ENCODE peak calls at places on chromosomes 13 and 19, in ten cellular contexts. One of them, this sample, is unnamed.

GRCh38 chr13:50085063-50085462 is 69.8 kb downstream of the KCNRG start:
- DNase-seq in AG09309: no peak
- DNase-seq in activated CD8-positive, alpha-beta memory T cell treated with anti-CD3 and anti-CD28 coated beads, Interleukin-2, amount 50 U/mL, for 4 hours: no peak
- DNase-seq in stimulated activated CD4-positive, alpha-beta T cell treated with anti-CD3 and anti-CD28 coated beads, Interleukin-12 subunit alpha, Interleukin-12 subunit beta, amount 100 ng/mL, for 24 hours: no peak
- DNase-seq in posterior cingulate gyrus: no peak
- DNase-seq in GM06990: no peak
- DNase-seq in amygdala: no peak
- DNase-seq in hippocampal formation: peak; percentile 58
- DNase-seq in CD4-positive, CD25-positive, alpha-beta regulatory T cell: peak; percentile 27
- DNase-seq in ovary: no peak
- DNase-seq in this sample: no peak

GRCh38 chr13:24038405-24038804 is 122.1 kb upstream of the SPATA13 start:
- DNase-seq in AG09309: no peak
- DNase-seq in activated CD8-positive, alpha-beta memory T cell treated with anti-CD3 and anti-CD28 coated beads, Interleukin-2, amount 50 U/mL, for 4 hours: no peak
- DNase-seq in stimulated activated CD4-positive, alpha-beta T cell treated with anti-CD3 and anti-CD28 coated beads, Interleukin-12 subunit alpha, Interleukin-12 subunit beta, amount 100 ng/mL, for 24 hours: no peak
- DNase-seq in posterior cingulate gyrus: no peak
- DNase-seq in GM06990: no peak
- DNase-seq in amygdala: no peak
- DNase-seq in hippocampal formation: no peak
- DNase-seq in CD4-positive, CD25-positive, alpha-beta regulatory T cell: no peak
- DNase-seq in ovary: no peak
- DNase-seq in this sample: peak; percentile 38

GRCh38 chr19:19552811-19553210 is 14.7 kb downstream of the CILP2 start:
- DNase-seq in AG09309: no peak
- DNase-seq in activated CD8-positive, alpha-beta memory T cell treated with anti-CD3 and anti-CD28 coated beads, Interleukin-2, amount 50 U/mL, for 4 hours: no peak
- DNase-seq in stimulated activated CD4-positive, alpha-beta T cell treated with anti-CD3 and anti-CD28 coated beads, Interleukin-12 subunit alpha, Interleukin-12 subunit beta, amount 100 ng/mL, for 24 hours: no peak
- DNase-seq in posterior cingulate gyrus: no peak
- DNase-seq in GM06990: no peak
- DNase-seq in amygdala: no peak
- DNase-seq in hippocampal formation: no peak
- DNase-seq in CD4-positive, CD25-positive, alpha-beta regulatory T cell: no peak
- DNase-seq in ovary: no peak
- DNase-seq in this sample: no peak

GRCh38 chr19:41845051-41845590 is 279 bp downstream of the DMRTC2 start:
- DNase-seq in AG09309: no peak
- DNase-seq in activated CD8-positive, alpha-beta memory T cell treated with anti-CD3 and anti-CD28 coated beads, Interleukin-2, amount 50 U/mL, for 4 hours: no peak
- DNase-seq in stimulated activated CD4-positive, alpha-beta T cell treated with anti-CD3 and anti-CD28 coated beads, Interleukin-12 subunit alpha, Interleukin-12 subunit beta, amount 100 ng/mL, for 24 hours: no peak
- DNase-seq in posterior cingulate gyrus: no peak
- DNase-seq in GM06990: no peak
- DNase-seq in amygdala: no peak
- DNase-seq in hippocampal formation: no peak
- DNase-seq in CD4-positive, CD25-positive, alpha-beta regulatory T cell: no peak
- DNase-seq in ovary: no peak
- DNase-seq in this sample: no peak

GRCh38 chr13:46165485-46166220 is 16.3 kb downstream of the LCP1 start:
- DNase-seq in AG09309: no peak
- DNase-seq in activated CD8-positive, alpha-beta memory T cell treated with anti-CD3 and anti-CD28 coated beads, Interleukin-2, amount 50 U/mL, for 4 hours: no peak
- DNase-seq in stimulated activated CD4-positive, alpha-beta T cell treated with anti-CD3 and anti-CD28 coated beads, Interleukin-12 subunit alpha, Interleukin-12 subunit beta, amount 100 ng/mL, for 24 hours: peak; percentile 35
- DNase-seq in posterior cingulate gyrus: no peak
- DNase-seq in GM06990: peak; percentile 70
- DNase-seq in amygdala: no peak
- DNase-seq in hippocampal formation: no peak
- DNase-seq in CD4-positive, CD25-positive, alpha-beta regulatory T cell: no peak
- DNase-seq in ovary: no peak
- DNase-seq in this sample: peak; percentile 59

GRCh38 chr13:109509154-109509905 is 277.1 kb downstream of the IRS2 start:
- DNase-seq in AG09309: no peak
- DNase-seq in activated CD8-positive, alpha-beta memory T cell treated with anti-CD3 and anti-CD28 coated beads, Interleukin-2, amount 50 U/mL, for 4 hours: no peak
- DNase-seq in stimulated activated CD4-positive, alpha-beta T cell treated with anti-CD3 and anti-CD28 coated beads, Interleukin-12 subunit alpha, Interleukin-12 subunit beta, amount 100 ng/mL, for 24 hours: no peak
- DNase-seq in posterior cingulate gyrus: no peak
- DNase-seq in GM06990: no peak
- DNase-seq in amygdala: no peak
- DNase-seq in hippocampal formation: no peak
- DNase-seq in CD4-positive, CD25-positive, alpha-beta regulatory T cell: no peak
- DNase-seq in ovary: no peak
- DNase-seq in this sample: no peak

GRCh38 chr13:85806553-85807175 is 7.4 kb upstream of the SLITRK6 start:
- DNase-seq in AG09309: no peak
- DNase-seq in activated CD8-positive, alpha-beta memory T cell treated with anti-CD3 and anti-CD28 coated beads, Interleukin-2, amount 50 U/mL, for 4 hours: no peak
- DNase-seq in stimulated activated CD4-positive, alpha-beta T cell treated with anti-CD3 and anti-CD28 coated beads, Interleukin-12 subunit alpha, Interleukin-12 subunit beta, amount 100 ng/mL, for 24 hours: no peak
- DNase-seq in posterior cingulate gyrus: no peak
- DNase-seq in GM06990: no peak
- DNase-seq in amygdala: no peak
- DNase-seq in hippocampal formation: peak; percentile 56
- DNase-seq in CD4-positive, CD25-positive, alpha-beta regulatory T cell: peak; percentile 14
- DNase-seq in ovary: no peak
- DNase-seq in this sample: no peak

GRCh38 chr19:2982983-2983350 is 5.6 kb downstream of the TLE6 start:
- DNase-seq in AG09309: no peak
- DNase-seq in activated CD8-positive, alpha-beta memory T cell treated with anti-CD3 and anti-CD28 coated beads, Interleukin-2, amount 50 U/mL, for 4 hours: no peak
- DNase-seq in stimulated activated CD4-positive, alpha-beta T cell treated with anti-CD3 and anti-CD28 coated beads, Interleukin-12 subunit alpha, Interleukin-12 subunit beta, amount 100 ng/mL, for 24 hours: no peak
- DNase-seq in posterior cingulate gyrus: peak; percentile 54
- DNase-seq in GM06990: no peak
- DNase-seq in amygdala: peak; percentile 64
- DNase-seq in hippocampal formation: peak; percentile 1
- DNase-seq in CD4-positive, CD25-positive, alpha-beta regulatory T cell: no peak
- DNase-seq in ovary: peak; percentile 90
- DNase-seq in this sample: no peak

GRCh38 chr19:45492627-45493470 is 4.0 kb downstream of the RTN2 start:
- DNase-seq in AG09309: no peak
- DNase-seq in activated CD8-positive, alpha-beta memory T cell treated with anti-CD3 and anti-CD28 coated beads, Interleukin-2, amount 50 U/mL, for 4 hours: no peak
- DNase-seq in stimulated activated CD4-positive, alpha-beta T cell treated with anti-CD3 and anti-CD28 coated beads, Interleukin-12 subunit alpha, Interleukin-12 subunit beta, amount 100 ng/mL, for 24 hours: no peak
- DNase-seq in posterior cingulate gyrus: peak; percentile 60
- DNase-seq in GM06990: peak; percentile 81
- DNase-seq in amygdala: peak; percentile 34
- DNase-seq in hippocampal formation: peak; percentile 13
- DNase-seq in CD4-positive, CD25-positive, alpha-beta regulatory T cell: no peak
- DNase-seq in ovary: no peak
- DNase-seq in this sample: no peak

GRCh38 chr19:46404884-46405658 is 8.3 kb downstream of the CCDC8 start:
- DNase-seq in AG09309: no peak
- DNase-seq in activated CD8-positive, alpha-beta memory T cell treated with anti-CD3 and anti-CD28 coated beads, Interleukin-2, amount 50 U/mL, for 4 hours: no peak
- DNase-seq in stimulated activated CD4-positive, alpha-beta T cell treated with anti-CD3 and anti-CD28 coated beads, Interleukin-12 subunit alpha, Interleukin-12 subunit beta, amount 100 ng/mL, for 24 hours: no peak
- DNase-seq in posterior cingulate gyrus: no peak
- DNase-seq in GM06990: no peak
- DNase-seq in amygdala: no peak
- DNase-seq in hippocampal formation: no peak
- DNase-seq in CD4-positive, CD25-positive, alpha-beta regulatory T cell: no peak
- DNase-seq in ovary: peak; percentile 66
- DNase-seq in this sample: peak; percentile 15

GRCh38 chr13:46113596-46113995 is 8.8 kb upstream of the CPB2 start:
- DNase-seq in AG09309: no peak
- DNase-seq in activated CD8-positive, alpha-beta memory T cell treated with anti-CD3 and anti-CD28 coated beads, Interleukin-2, amount 50 U/mL, for 4 hours: no peak
- DNase-seq in stimulated activated CD4-positive, alpha-beta T cell treated with anti-CD3 and anti-CD28 coated beads, Interleukin-12 subunit alpha, Interleukin-12 subunit beta, amount 100 ng/mL, for 24 hours: no peak
- DNase-seq in posterior cingulate gyrus: no peak
- DNase-seq in GM06990: no peak
- DNase-seq in amygdala: no peak
- DNase-seq in hippocampal formation: no peak
- DNase-seq in CD4-positive, CD25-positive, alpha-beta regulatory T cell: no peak
- DNase-seq in ovary: no peak
- DNase-seq in this sample: no peak

GRCh38 chr19:35757231-35757748 is 461 bp upstream of the HSPB6 start:
- DNase-seq in AG09309: peak; percentile 57
- DNase-seq in activated CD8-positive, alpha-beta memory T cell treated with anti-CD3 and anti-CD28 coated beads, Interleukin-2, amount 50 U/mL, for 4 hours: no peak
- DNase-seq in stimulated activated CD4-positive, alpha-beta T cell treated with anti-CD3 and anti-CD28 coated beads, Interleukin-12 subunit alpha, Interleukin-12 subunit beta, amount 100 ng/mL, for 24 hours: no peak
- DNase-seq in posterior cingulate gyrus: peak; percentile 38
- DNase-seq in GM06990: no peak
- DNase-seq in amygdala: peak; percentile 77
- DNase-seq in hippocampal formation: peak; percentile 66
- DNase-seq in CD4-positive, CD25-positive, alpha-beta regulatory T cell: no peak
- DNase-seq in ovary: peak; percentile 94
- DNase-seq in this sample: peak; percentile 47

GRCh38 chr19:4304509-4305252 is at the start of gene FSD1:
- DNase-seq in AG09309: no peak
- DNase-seq in activated CD8-positive, alpha-beta memory T cell treated with anti-CD3 and anti-CD28 coated beads, Interleukin-2, amount 50 U/mL, for 4 hours: peak; percentile 65
- DNase-seq in stimulated activated CD4-positive, alpha-beta T cell treated with anti-CD3 and anti-CD28 coated beads, Interleukin-12 subunit alpha, Interleukin-12 subunit beta, amount 100 ng/mL, for 24 hours: peak; percentile 77
- DNase-seq in posterior cingulate gyrus: peak; percentile 71
- DNase-seq in GM06990: peak; percentile 79
- DNase-seq in amygdala: peak; percentile 19
- DNase-seq in hippocampal formation: no peak
- DNase-seq in CD4-positive, CD25-positive, alpha-beta regulatory T cell: peak; percentile 49
- DNase-seq in ovary: no peak
- DNase-seq in this sample: peak; percentile 83

GRCh38 chr19:14889994-14890393 is 4.1 kb upstream of the OR7A17 start:
- DNase-seq in AG09309: no peak
- DNase-seq in activated CD8-positive, alpha-beta memory T cell treated with anti-CD3 and anti-CD28 coated beads, Interleukin-2, amount 50 U/mL, for 4 hours: no peak
- DNase-seq in stimulated activated CD4-positive, alpha-beta T cell treated with anti-CD3 and anti-CD28 coated beads, Interleukin-12 subunit alpha, Interleukin-12 subunit beta, amount 100 ng/mL, for 24 hours: no peak
- DNase-seq in posterior cingulate gyrus: no peak
- DNase-seq in GM06990: no peak
- DNase-seq in amygdala: no peak
- DNase-seq in hippocampal formation: no peak
- DNase-seq in CD4-positive, CD25-positive, alpha-beta regulatory T cell: no peak
- DNase-seq in ovary: no peak
- DNase-seq in this sample: no peak

GRCh38 chr19:33075519-33075918 is 5.5 kb upstream of the GPATCH1 start:
- DNase-seq in AG09309: no peak
- DNase-seq in activated CD8-positive, alpha-beta memory T cell treated with anti-CD3 and anti-CD28 coated beads, Interleukin-2, amount 50 U/mL, for 4 hours: no peak
- DNase-seq in stimulated activated CD4-positive, alpha-beta T cell treated with anti-CD3 and anti-CD28 coated beads, Interleukin-12 subunit alpha, Interleukin-12 subunit beta, amount 100 ng/mL, for 24 hours: no peak
- DNase-seq in posterior cingulate gyrus: no peak
- DNase-seq in GM06990: no peak
- DNase-seq in amygdala: no peak
- DNase-seq in hippocampal formation: no peak
- DNase-seq in CD4-positive, CD25-positive, alpha-beta regulatory T cell: no peak
- DNase-seq in ovary: no peak
- DNase-seq in this sample: no peak

GRCh38 chr19:343941-344624 is 513 bp downstream of the MIER2 start:
- DNase-seq in AG09309: no peak
- DNase-seq in activated CD8-positive, alpha-beta memory T cell treated with anti-CD3 and anti-CD28 coated beads, Interleukin-2, amount 50 U/mL, for 4 hours: peak; percentile 38
- DNase-seq in stimulated activated CD4-positive, alpha-beta T cell treated with anti-CD3 and anti-CD28 coated beads, Interleukin-12 subunit alpha, Interleukin-12 subunit beta, amount 100 ng/mL, for 24 hours: peak; percentile 8
- DNase-seq in posterior cingulate gyrus: no peak
- DNase-seq in GM06990: no peak
- DNase-seq in amygdala: no peak
- DNase-seq in hippocampal formation: no peak
- DNase-seq in CD4-positive, CD25-positive, alpha-beta regulatory T cell: peak; percentile 18
- DNase-seq in ovary: peak; percentile 56
- DNase-seq in this sample: peak; percentile 29

GRCh38 chr13:38530492-38530891 is 156.4 kb upstream of the FREM2 start:
- DNase-seq in AG09309: peak; percentile 2
- DNase-seq in activated CD8-positive, alpha-beta memory T cell treated with anti-CD3 and anti-CD28 coated beads, Interleukin-2, amount 50 U/mL, for 4 hours: no peak
- DNase-seq in stimulated activated CD4-positive, alpha-beta T cell treated with anti-CD3 and anti-CD28 coated beads, Interleukin-12 subunit alpha, Interleukin-12 subunit beta, amount 100 ng/mL, for 24 hours: no peak
- DNase-seq in posterior cingulate gyrus: no peak
- DNase-seq in GM06990: no peak
- DNase-seq in amygdala: no peak
- DNase-seq in hippocampal formation: peak; percentile 19
- DNase-seq in CD4-positive, CD25-positive, alpha-beta regulatory T cell: no peak
- DNase-seq in ovary: no peak
- DNase-seq in this sample: no peak

GRCh38 chr13:26017932-26018690 is 33.7 kb downstream of the SHISA2 start:
- DNase-seq in AG09309: no peak
- DNase-seq in activated CD8-positive, alpha-beta memory T cell treated with anti-CD3 and anti-CD28 coated beads, Interleukin-2, amount 50 U/mL, for 4 hours: no peak
- DNase-seq in stimulated activated CD4-positive, alpha-beta T cell treated with anti-CD3 and anti-CD28 coated beads, Interleukin-12 subunit alpha, Interleukin-12 subunit beta, amount 100 ng/mL, for 24 hours: no peak
- DNase-seq in posterior cingulate gyrus: no peak
- DNase-seq in GM06990: no peak
- DNase-seq in amygdala: no peak
- DNase-seq in hippocampal formation: no peak
- DNase-seq in CD4-positive, CD25-positive, alpha-beta regulatory T cell: no peak
- DNase-seq in ovary: no peak
- DNase-seq in this sample: no peak

GRCh38 chr19:34332027-34332786 is 32.8 kb upstream of the GPI start:
- DNase-seq in AG09309: no peak
- DNase-seq in activated CD8-positive, alpha-beta memory T cell treated with anti-CD3 and anti-CD28 coated beads, Interleukin-2, amount 50 U/mL, for 4 hours: no peak
- DNase-seq in stimulated activated CD4-positive, alpha-beta T cell treated with anti-CD3 and anti-CD28 coated beads, Interleukin-12 subunit alpha, Interleukin-12 subunit beta, amount 100 ng/mL, for 24 hours: no peak
- DNase-seq in posterior cingulate gyrus: no peak
- DNase-seq in GM06990: no peak
- DNase-seq in amygdala: no peak
- DNase-seq in hippocampal formation: no peak
- DNase-seq in CD4-positive, CD25-positive, alpha-beta regulatory T cell: no peak
- DNase-seq in ovary: no peak
- DNase-seq in this sample: no peak

GRCh38 chr13:78589206-78589605 is 14.1 kb downstream of the POU4F1 start:
- DNase-seq in AG09309: no peak
- DNase-seq in activated CD8-positive, alpha-beta memory T cell treated with anti-CD3 and anti-CD28 coated beads, Interleukin-2, amount 50 U/mL, for 4 hours: no peak
- DNase-seq in stimulated activated CD4-positive, alpha-beta T cell treated with anti-CD3 and anti-CD28 coated beads, Interleukin-12 subunit alpha, Interleukin-12 subunit beta, amount 100 ng/mL, for 24 hours: no peak
- DNase-seq in posterior cingulate gyrus: no peak
- DNase-seq in GM06990: no peak
- DNase-seq in amygdala: no peak
- DNase-seq in hippocampal formation: no peak
- DNase-seq in CD4-positive, CD25-positive, alpha-beta regulatory T cell: no peak
- DNase-seq in ovary: no peak
- DNase-seq in this sample: no peak

GRCh38 chr19:4124638-4125037 is 716 bp upstream of the MAP2K2 start:
- DNase-seq in AG09309: no peak
- DNase-seq in activated CD8-positive, alpha-beta memory T cell treated with anti-CD3 and anti-CD28 coated beads, Interleukin-2, amount 50 U/mL, for 4 hours: no peak
- DNase-seq in stimulated activated CD4-positive, alpha-beta T cell treated with anti-CD3 and anti-CD28 coated beads, Interleukin-12 subunit alpha, Interleukin-12 subunit beta, amount 100 ng/mL, for 24 hours: no peak
- DNase-seq in posterior cingulate gyrus: no peak
- DNase-seq in GM06990: no peak
- DNase-seq in amygdala: no peak
- DNase-seq in hippocampal formation: no peak
- DNase-seq in CD4-positive, CD25-positive, alpha-beta regulatory T cell: no peak
- DNase-seq in ovary: no peak
- DNase-seq in this sample: no peak

GRCh38 chr19:48637449-48637947 is 319 bp upstream of the DBP start:
- DNase-seq in AG09309: peak; percentile 97
- DNase-seq in activated CD8-positive, alpha-beta memory T cell treated with anti-CD3 and anti-CD28 coated beads, Interleukin-2, amount 50 U/mL, for 4 hours: peak; percentile 99
- DNase-seq in stimulated activated CD4-positive, alpha-beta T cell treated with anti-CD3 and anti-CD28 coated beads, Interleukin-12 subunit alpha, Interleukin-12 subunit beta, amount 100 ng/mL, for 24 hours: peak; percentile 97
- DNase-seq in posterior cingulate gyrus: peak; percentile 99
- DNase-seq in GM06990: peak; percentile 99
- DNase-seq in amygdala: peak; percentile 100
- DNase-seq in hippocampal formation: peak; percentile 98
- DNase-seq in CD4-positive, CD25-positive, alpha-beta regulatory T cell: peak; percentile 100
- DNase-seq in ovary: peak; percentile 100
- DNase-seq in this sample: peak; percentile 99

GRCh38 chr19:42477117-42477516 is 34.4 kb upstream of the CXCL17 start:
- DNase-seq in AG09309: no peak
- DNase-seq in activated CD8-positive, alpha-beta memory T cell treated with anti-CD3 and anti-CD28 coated beads, Interleukin-2, amount 50 U/mL, for 4 hours: no peak
- DNase-seq in stimulated activated CD4-positive, alpha-beta T cell treated with anti-CD3 and anti-CD28 coated beads, Interleukin-12 subunit alpha, Interleukin-12 subunit beta, amount 100 ng/mL, for 24 hours: no peak
- DNase-seq in posterior cingulate gyrus: no peak
- DNase-seq in GM06990: no peak
- DNase-seq in amygdala: no peak
- DNase-seq in hippocampal formation: no peak
- DNase-seq in CD4-positive, CD25-positive, alpha-beta regulatory T cell: no peak
- DNase-seq in ovary: no peak
- DNase-seq in this sample: no peak

GRCh38 chr19:35853038-35853756 is 893 bp upstream of the NPHS1 start:
- DNase-seq in AG09309: no peak
- DNase-seq in activated CD8-positive, alpha-beta memory T cell treated with anti-CD3 and anti-CD28 coated beads, Interleukin-2, amount 50 U/mL, for 4 hours: no peak
- DNase-seq in stimulated activated CD4-positive, alpha-beta T cell treated with anti-CD3 and anti-CD28 coated beads, Interleukin-12 subunit alpha, Interleukin-12 subunit beta, amount 100 ng/mL, for 24 hours: no peak
- DNase-seq in posterior cingulate gyrus: no peak
- DNase-seq in GM06990: no peak
- DNase-seq in amygdala: no peak
- DNase-seq in hippocampal formation: no peak
- DNase-seq in CD4-positive, CD25-positive, alpha-beta regulatory T cell: no peak
- DNase-seq in ovary: no peak
- DNase-seq in this sample: no peak

GRCh38 chr13:88526186-88526852 is 855.1 kb downstream of the SLITRK5 start:
- DNase-seq in AG09309: no peak
- DNase-seq in activated CD8-positive, alpha-beta memory T cell treated with anti-CD3 and anti-CD28 coated beads, Interleukin-2, amount 50 U/mL, for 4 hours: no peak
- DNase-seq in stimulated activated CD4-positive, alpha-beta T cell treated with anti-CD3 and anti-CD28 coated beads, Interleukin-12 subunit alpha, Interleukin-12 subunit beta, amount 100 ng/mL, for 24 hours: no peak
- DNase-seq in posterior cingulate gyrus: no peak
- DNase-seq in GM06990: no peak
- DNase-seq in amygdala: no peak
- DNase-seq in hippocampal formation: no peak
- DNase-seq in CD4-positive, CD25-positive, alpha-beta regulatory T cell: no peak
- DNase-seq in ovary: no peak
- DNase-seq in this sample: no peak

GRCh38 chr19:6723108-6723618 is 2.7 kb upstream of the C3 start:
- DNase-seq in AG09309: no peak
- DNase-seq in activated CD8-positive, alpha-beta memory T cell treated with anti-CD3 and anti-CD28 coated beads, Interleukin-2, amount 50 U/mL, for 4 hours: no peak
- DNase-seq in stimulated activated CD4-positive, alpha-beta T cell treated with anti-CD3 and anti-CD28 coated beads, Interleukin-12 subunit alpha, Interleukin-12 subunit beta, amount 100 ng/mL, for 24 hours: no peak
- DNase-seq in posterior cingulate gyrus: no peak
- DNase-seq in GM06990: no peak
- DNase-seq in amygdala: no peak
- DNase-seq in hippocampal formation: no peak
- DNase-seq in CD4-positive, CD25-positive, alpha-beta regulatory T cell: no peak
- DNase-seq in ovary: peak; percentile 82
- DNase-seq in this sample: no peak

GRCh38 chr19:10270180-10270615 is 722 bp upstream of the ICAM1 start:
- DNase-seq in AG09309: no peak
- DNase-seq in activated CD8-positive, alpha-beta memory T cell treated with anti-CD3 and anti-CD28 coated beads, Interleukin-2, amount 50 U/mL, for 4 hours: peak; percentile 63
- DNase-seq in stimulated activated CD4-positive, alpha-beta T cell treated with anti-CD3 and anti-CD28 coated beads, Interleukin-12 subunit alpha, Interleukin-12 subunit beta, amount 100 ng/mL, for 24 hours: peak; percentile 77
- DNase-seq in posterior cingulate gyrus: peak; percentile 23
- DNase-seq in GM06990: peak; percentile 88
- DNase-seq in amygdala: peak; percentile 8
- DNase-seq in hippocampal formation: no peak
- DNase-seq in CD4-positive, CD25-positive, alpha-beta regulatory T cell: peak; percentile 62
- DNase-seq in ovary: peak; percentile 46
- DNase-seq in this sample: peak; percentile 92

GRCh38 chr19:6023085-6023682 is 45.2 kb upstream of the RANBP3 start:
- DNase-seq in AG09309: no peak
- DNase-seq in activated CD8-positive, alpha-beta memory T cell treated with anti-CD3 and anti-CD28 coated beads, Interleukin-2, amount 50 U/mL, for 4 hours: no peak
- DNase-seq in stimulated activated CD4-positive, alpha-beta T cell treated with anti-CD3 and anti-CD28 coated beads, Interleukin-12 subunit alpha, Interleukin-12 subunit beta, amount 100 ng/mL, for 24 hours: no peak
- DNase-seq in posterior cingulate gyrus: no peak
- DNase-seq in GM06990: no peak
- DNase-seq in amygdala: no peak
- DNase-seq in hippocampal formation: no peak
- DNase-seq in CD4-positive, CD25-positive, alpha-beta regulatory T cell: no peak
- DNase-seq in ovary: no peak
- DNase-seq in this sample: no peak